ENCODE peak calls at places on chromosome 12, in eight cellular contexts. I, Z, A, O, N, Q, H and S are unnamed samples.

GRCh38 chr12:50642035-50642451 is 121.9 kb upstream of the ATF1 start:
- DNase-seq in H (no peak), I (peak), Z (no peak), A (no peak), O (no peak), Q (no peak), N (no peak), S (no peak)

GRCh38 chr12:96061864-96062453 is 26.6 kb upstream of the LTA4H start:
- DNase-seq in I (peak), N (peak), Q (peak), A (peak), O (peak), H (peak), Z (peak), S (peak)

GRCh38 chr12:122888232-122888752 is 7.6 kb downstream of the VPS37B start:
- DNase-seq in Q (no peak), N (peak), H (peak), Z (peak), A (peak), I (peak), O (peak), S (peak)

GRCh38 chr12:93245543-93245942 is 132.2 kb upstream of the NUDT4 start:
- DNase-seq in O (no peak), I (no peak), H (no peak), Z (no peak), N (no peak), Q (no peak), A (no peak), S (no peak)

GRCh38 chr12:22118206-22118605 is 72.2 kb downstream of the CMAS start:
- DNase-seq in Z (no peak), H (no peak), N (no peak), I (no peak), Q (no peak), O (no peak), A (no peak), S (no peak)

GRCh38 chr12:124359671-124360581 is 65.0 kb downstream of the RFLNA start:
- DNase-seq in N (no peak), I (no peak), O (no peak), Q (no peak), H (peak), A (peak), Z (no peak), S (no peak)

GRCh38 chr12:39173689-39174088 is 268.3 kb upstream of the CPNE8 start:
- DNase-seq in Z (no peak), Q (no peak), I (no peak), N (no peak), H (no peak), A (no peak), O (no peak), S (no peak)

GRCh38 chr12:109763201-109763841 is 49.7 kb downstream of the FAM222A start:
- DNase-seq in N (no peak), I (peak), O (peak), Q (no peak), A (no peak), Z (no peak), H (peak), S (no peak)

GRCh38 chr12:78036889-78037288 is 206.2 kb downstream of the NAV3 start:
- DNase-seq in O (no peak), I (no peak), Q (no peak), A (no peak), H (peak), Z (no peak), N (no peak), S (peak)

GRCh38 chr12:111616177-111616623 is 17.1 kb upstream of the ATXN2 start:
- DNase-seq in I (no peak), A (no peak), N (no peak), O (no peak), Q (no peak), Z (no peak), H (no peak), S (no peak)

GRCh38 chr12:50265770-50266524 is 17.4 kb downstream of the LIMA1 start:
- DNase-seq in Z (no peak), N (no peak), I (no peak), O (no peak), Q (no peak), H (no peak), A (no peak), S (no peak)

GRCh38 chr12:110165540-110166159 is 41.5 kb downstream of the IFT81 start:
- DNase-seq in O (no peak), I (no peak), Q (no peak), Z (peak), N (no peak), H (no peak), A (no peak), S (no peak)

GRCh38 chr12:70883855-70884254 is 36.7 kb downstream of the PTPRR start:
- DNase-seq in O (no peak), Q (no peak), N (no peak), Z (no peak), A (no peak), H (no peak), I (no peak), S (no peak)

GRCh38 chr12:6392499-6392898 is 8.5 kb downstream of the LTBR start:
- DNase-seq in O (no peak), Q (no peak), H (peak), A (no peak), N (no peak), I (no peak), Z (no peak), S (no peak)

GRCh38 chr12:103824290-103824689 is 16.7 kb downstream of the NT5DC3 start:
- DNase-seq in I (no peak), Q (no peak), Z (no peak), N (no peak), H (no peak), O (no peak), A (no peak), S (no peak)

GRCh38 chr12:113980537-113981337 is 14.6 kb upstream of the RBM19 start:
- DNase-seq in A (no peak), Q (peak), H (peak), I (peak), Z (peak), O (peak), N (no peak), S (peak)

GRCh38 chr12:64682572-64683277 is 72.4 kb downstream of the RASSF3 start:
- DNase-seq in Z (no peak), I (no peak), N (no peak), O (no peak), H (peak), A (peak), Q (peak), S (no peak)

GRCh38 chr12:49348781-49349180 is 2.1 kb downstream of the DNAJC22 start:
- DNase-seq in N (no peak), I (no peak), Q (no peak), A (no peak), H (no peak), Z (no peak), O (no peak), S (no peak)

GRCh38 chr12:7460375-7461259 is 16.7 kb upstream of the CD163L1 start:
- DNase-seq in Z (peak), Q (no peak), O (peak), I (peak), N (peak), H (peak), A (peak), S (peak)

GRCh38 chr12:114562654-114563053 is 121.3 kb downstream of the TBX3 start:
- DNase-seq in Z (no peak), A (no peak), N (no peak), I (no peak), O (no peak), Q (no peak), H (no peak), S (peak)

GRCh38 chr12:57005980-57006808 is at the start of gene ZBTB39:
- DNase-seq in N (peak), A (peak), Q (no peak), O (peak), H (peak), Z (peak), I (peak), S (peak)

GRCh38 chr12:122856999-122857671 is 21.9 kb downstream of the HIP1R start:
- DNase-seq in A (no peak), Q (no peak), H (no peak), N (no peak), I (peak), O (no peak), Z (no peak), S (no peak)

GRCh38 chr12:92784795-92785562 is 82.2 kb downstream of the PLEKHG7 start:
- DNase-seq in H (peak), Q (no peak), I (peak), O (no peak), N (peak), Z (peak), A (no peak), S (no peak)

GRCh38 chr12:124456652-124457152 is 110.7 kb downstream of the NCOR2 start:
- DNase-seq in Q (no peak), Z (no peak), O (peak), I (no peak), N (peak), A (peak), H (peak), S (no peak)

GRCh38 chr12:24966951-24967564 is 18.2 kb upstream of the BCAT1 start:
- DNase-seq in Z (no peak), H (no peak), Q (no peak), O (no peak), A (no peak), N (no peak), I (no peak), S (no peak)

GRCh38 chr12:110599334-110599733 is 14.6 kb upstream of the TCTN1 start:
- DNase-seq in N (no peak), H (no peak), Z (no peak), Q (no peak), A (no peak), I (no peak), O (no peak), S (no peak)

GRCh38 chr12:118015944-118016343 is 559 bp upstream of the RFC5 start:
- DNase-seq in Z (no peak), O (no peak), Q (no peak), N (no peak), I (no peak), A (no peak), H (no peak), S (no peak)

GRCh38 chr12:119841433-119842210 is 35.5 kb downstream of the CIT start:
- DNase-seq in Q (no peak), N (no peak), A (no peak), H (no peak), I (peak), Z (no peak), O (no peak), S (no peak)

GRCh38 chr12:94162108-94162507 is 13.7 kb downstream of the PLXNC1 start:
- DNase-seq in O (no peak), I (no peak), Q (no peak), H (no peak), Z (no peak), N (no peak), A (no peak), S (no peak)

GRCh38 chr12:5442251-5443006 is 10.5 kb downstream of the NTF3 start:
- DNase-seq in O (no peak), Z (peak), Q (peak), A (no peak), H (peak), N (no peak), I (peak), S (peak)

GRCh38 chr12:91119089-91119488 is 7.8 kb upstream of the LUM start:
- DNase-seq in Q (no peak), N (no peak), O (no peak), H (no peak), I (no peak), Z (no peak), A (no peak), S (no peak)

GRCh38 chr12:64583395-64584172 is 26.7 kb upstream of the RASSF3 start:
- DNase-seq in H (peak), I (no peak), Q (no peak), Z (no peak), O (no peak), N (no peak), A (no peak), S (no peak)

GRCh38 chr12:101855364-101855884 is 22.0 kb upstream of the DRAM1 start:
- DNase-seq in I (no peak), N (no peak), A (no peak), Q (no peak), H (peak), O (no peak), Z (no peak), S (no peak)

GRCh38 chr12:32230607-32230982 is 123.9 kb downstream of the BICD1 start:
- DNase-seq in A (no peak), Q (no peak), N (no peak), H (peak), Z (no peak), I (no peak), O (no peak), S (no peak)